ENCODE peak calls at places on chromosomes 13 and 19, in ten cellular contexts. One of them, this sample, is unnamed.

GRCh38 chr19:18895038-18895827 is 725 bp downstream of the CERS1 start:
- DNase-seq in KBM-7: peak; percentile 50
- DNase-seq in MCF 10A: peak; percentile 44
- DNase-seq in stimulated activated naive CD8-positive, alpha-beta T cell treated with anti-CD3 and anti-CD28 coated beads, Interleukin-15, amount 100 ng/mL, for 72 hours: no peak
- DNase-seq in AG09319: no peak
- DNase-seq in activated T-cell treated with anti-CD3 and anti-CD28 coated beads, Interleukin-2, amount 50 U/mL, for 24 hours: no peak
- DNase-seq in GM20000: peak; percentile 77
- DNase-seq in A673: no peak
- DNase-seq in stimulated activated CD8-positive, alpha-beta memory T cell treated with anti-CD3 and anti-CD28 coated beads, Interleukin-15, amount 100 ng/mL, for 48 hours: no peak
- DNase-seq in effector CD4-positive, alpha-beta T cell: no peak
- DNase-seq in this sample: peak; percentile 38

GRCh38 chr13:113832204-113832603 is 31.7 kb downstream of the GAS6 start:
- DNase-seq in MCF 10A: peak; percentile 74
- DNase-seq in AG09319: no peak
- DNase-seq in GM20000: no peak
- DNase-seq in KBM-7: no peak
- DNase-seq in A673: no peak
- DNase-seq in activated T-cell treated with anti-CD3 and anti-CD28 coated beads, Interleukin-2, amount 50 U/mL, for 24 hours: no peak
- DNase-seq in effector CD4-positive, alpha-beta T cell: no peak
- DNase-seq in stimulated activated naive CD8-positive, alpha-beta T cell treated with anti-CD3 and anti-CD28 coated beads, Interleukin-15, amount 100 ng/mL, for 72 hours: no peak
- DNase-seq in stimulated activated CD8-positive, alpha-beta memory T cell treated with anti-CD3 and anti-CD28 coated beads, Interleukin-15, amount 100 ng/mL, for 48 hours: no peak
- DNase-seq in this sample: no peak

GRCh38 chr13:28031220-28031903 is 42.9 kb upstream of the URAD start:
- DNase-seq in A673: no peak
- DNase-seq in stimulated activated naive CD8-positive, alpha-beta T cell treated with anti-CD3 and anti-CD28 coated beads, Interleukin-15, amount 100 ng/mL, for 72 hours: no peak
- DNase-seq in activated T-cell treated with anti-CD3 and anti-CD28 coated beads, Interleukin-2, amount 50 U/mL, for 24 hours: no peak
- DNase-seq in KBM-7: peak; percentile 82
- DNase-seq in MCF 10A: peak; percentile 4
- DNase-seq in stimulated activated CD8-positive, alpha-beta memory T cell treated with anti-CD3 and anti-CD28 coated beads, Interleukin-15, amount 100 ng/mL, for 48 hours: no peak
- DNase-seq in effector CD4-positive, alpha-beta T cell: no peak
- DNase-seq in GM20000: peak; percentile 26
- DNase-seq in AG09319: no peak
- DNase-seq in this sample: no peak

GRCh38 chr13:50387124-50387581 is 371.9 kb downstream of the KCNRG start:
- DNase-seq in MCF 10A: no peak
- DNase-seq in stimulated activated naive CD8-positive, alpha-beta T cell treated with anti-CD3 and anti-CD28 coated beads, Interleukin-15, amount 100 ng/mL, for 72 hours: peak; percentile 19
- DNase-seq in AG09319: no peak
- DNase-seq in stimulated activated CD8-positive, alpha-beta memory T cell treated with anti-CD3 and anti-CD28 coated beads, Interleukin-15, amount 100 ng/mL, for 48 hours: no peak
- DNase-seq in GM20000: peak; percentile 38
- DNase-seq in KBM-7: peak; percentile 32
- DNase-seq in effector CD4-positive, alpha-beta T cell: peak; percentile 7
- DNase-seq in A673: peak; percentile 38
- DNase-seq in activated T-cell treated with anti-CD3 and anti-CD28 coated beads, Interleukin-2, amount 50 U/mL, for 24 hours: no peak
- DNase-seq in this sample: no peak

GRCh38 chr13:51879133-51879532 is 17.4 kb downstream of the CCDC70 start:
- DNase-seq in stimulated activated naive CD8-positive, alpha-beta T cell treated with anti-CD3 and anti-CD28 coated beads, Interleukin-15, amount 100 ng/mL, for 72 hours: no peak
- DNase-seq in activated T-cell treated with anti-CD3 and anti-CD28 coated beads, Interleukin-2, amount 50 U/mL, for 24 hours: no peak
- DNase-seq in KBM-7: no peak
- DNase-seq in A673: no peak
- DNase-seq in GM20000: no peak
- DNase-seq in effector CD4-positive, alpha-beta T cell: no peak
- DNase-seq in AG09319: no peak
- DNase-seq in MCF 10A: no peak
- DNase-seq in stimulated activated CD8-positive, alpha-beta memory T cell treated with anti-CD3 and anti-CD28 coated beads, Interleukin-15, amount 100 ng/mL, for 48 hours: no peak
- DNase-seq in this sample: no peak

GRCh38 chr19:1956143-1956537 is 15.2 kb downstream of the CSNK1G2 start:
- DNase-seq in stimulated activated naive CD8-positive, alpha-beta T cell treated with anti-CD3 and anti-CD28 coated beads, Interleukin-15, amount 100 ng/mL, for 72 hours: no peak
- DNase-seq in effector CD4-positive, alpha-beta T cell: no peak
- DNase-seq in AG09319: no peak
- DNase-seq in KBM-7: no peak
- DNase-seq in GM20000: no peak
- DNase-seq in A673: no peak
- DNase-seq in MCF 10A: no peak
- DNase-seq in activated T-cell treated with anti-CD3 and anti-CD28 coated beads, Interleukin-2, amount 50 U/mL, for 24 hours: no peak
- DNase-seq in stimulated activated CD8-positive, alpha-beta memory T cell treated with anti-CD3 and anti-CD28 coated beads, Interleukin-15, amount 100 ng/mL, for 48 hours: no peak
- DNase-seq in this sample: no peak

GRCh38 chr19:13579388-13580060 is 73.2 kb upstream of the CACNA1A start:
- DNase-seq in stimulated activated naive CD8-positive, alpha-beta T cell treated with anti-CD3 and anti-CD28 coated beads, Interleukin-15, amount 100 ng/mL, for 72 hours: no peak
- DNase-seq in activated T-cell treated with anti-CD3 and anti-CD28 coated beads, Interleukin-2, amount 50 U/mL, for 24 hours: no peak
- DNase-seq in stimulated activated CD8-positive, alpha-beta memory T cell treated with anti-CD3 and anti-CD28 coated beads, Interleukin-15, amount 100 ng/mL, for 48 hours: no peak
- DNase-seq in KBM-7: no peak
- DNase-seq in MCF 10A: no peak
- DNase-seq in AG09319: no peak
- DNase-seq in A673: no peak
- DNase-seq in GM20000: no peak
- DNase-seq in effector CD4-positive, alpha-beta T cell: no peak
- DNase-seq in this sample: no peak

GRCh38 chr19:41774515-41774980 is 19.2 kb downstream of the CEACAM6 start:
- DNase-seq in AG09319: no peak
- DNase-seq in A673: no peak
- DNase-seq in KBM-7: no peak
- DNase-seq in stimulated activated CD8-positive, alpha-beta memory T cell treated with anti-CD3 and anti-CD28 coated beads, Interleukin-15, amount 100 ng/mL, for 48 hours: peak; percentile 28
- DNase-seq in GM20000: no peak
- DNase-seq in activated T-cell treated with anti-CD3 and anti-CD28 coated beads, Interleukin-2, amount 50 U/mL, for 24 hours: peak; percentile 56
- DNase-seq in stimulated activated naive CD8-positive, alpha-beta T cell treated with anti-CD3 and anti-CD28 coated beads, Interleukin-15, amount 100 ng/mL, for 72 hours: peak; percentile 39
- DNase-seq in MCF 10A: peak; percentile 85
- DNase-seq in effector CD4-positive, alpha-beta T cell: peak; percentile 35
- DNase-seq in this sample: peak; percentile 88

GRCh38 chr13:94313321-94313720 is 166.2 kb downstream of the DCT start:
- DNase-seq in KBM-7: no peak
- DNase-seq in AG09319: no peak
- DNase-seq in A673: no peak
- DNase-seq in activated T-cell treated with anti-CD3 and anti-CD28 coated beads, Interleukin-2, amount 50 U/mL, for 24 hours: no peak
- DNase-seq in MCF 10A: no peak
- DNase-seq in effector CD4-positive, alpha-beta T cell: no peak
- DNase-seq in GM20000: no peak
- DNase-seq in stimulated activated naive CD8-positive, alpha-beta T cell treated with anti-CD3 and anti-CD28 coated beads, Interleukin-15, amount 100 ng/mL, for 72 hours: no peak
- DNase-seq in stimulated activated CD8-positive, alpha-beta memory T cell treated with anti-CD3 and anti-CD28 coated beads, Interleukin-15, amount 100 ng/mL, for 48 hours: no peak
- DNase-seq in this sample: no peak

GRCh38 chr13:21548577-21548976 is 55.4 kb downstream of the MICU2 start:
- DNase-seq in stimulated activated CD8-positive, alpha-beta memory T cell treated with anti-CD3 and anti-CD28 coated beads, Interleukin-15, amount 100 ng/mL, for 48 hours: no peak
- DNase-seq in stimulated activated naive CD8-positive, alpha-beta T cell treated with anti-CD3 and anti-CD28 coated beads, Interleukin-15, amount 100 ng/mL, for 72 hours: no peak
- DNase-seq in MCF 10A: no peak
- DNase-seq in A673: no peak
- DNase-seq in AG09319: no peak
- DNase-seq in effector CD4-positive, alpha-beta T cell: no peak
- DNase-seq in activated T-cell treated with anti-CD3 and anti-CD28 coated beads, Interleukin-2, amount 50 U/mL, for 24 hours: no peak
- DNase-seq in GM20000: no peak
- DNase-seq in KBM-7: no peak
- DNase-seq in this sample: no peak

GRCh38 chr13:26562538-26562890 is 5.0 kb downstream of the WASF3 start:
- DNase-seq in AG09319: no peak
- DNase-seq in A673: no peak
- DNase-seq in KBM-7: no peak
- DNase-seq in MCF 10A: no peak
- DNase-seq in activated T-cell treated with anti-CD3 and anti-CD28 coated beads, Interleukin-2, amount 50 U/mL, for 24 hours: no peak
- DNase-seq in GM20000: no peak
- DNase-seq in stimulated activated CD8-positive, alpha-beta memory T cell treated with anti-CD3 and anti-CD28 coated beads, Interleukin-15, amount 100 ng/mL, for 48 hours: no peak
- DNase-seq in stimulated activated naive CD8-positive, alpha-beta T cell treated with anti-CD3 and anti-CD28 coated beads, Interleukin-15, amount 100 ng/mL, for 72 hours: no peak
- DNase-seq in effector CD4-positive, alpha-beta T cell: no peak
- DNase-seq in this sample: no peak

GRCh38 chr19:46221981-46222610 is 7.4 kb upstream of the IGFL1 start:
- DNase-seq in stimulated activated naive CD8-positive, alpha-beta T cell treated with anti-CD3 and anti-CD28 coated beads, Interleukin-15, amount 100 ng/mL, for 72 hours: no peak
- DNase-seq in effector CD4-positive, alpha-beta T cell: no peak
- DNase-seq in stimulated activated CD8-positive, alpha-beta memory T cell treated with anti-CD3 and anti-CD28 coated beads, Interleukin-15, amount 100 ng/mL, for 48 hours: no peak
- DNase-seq in A673: peak; percentile 34
- DNase-seq in activated T-cell treated with anti-CD3 and anti-CD28 coated beads, Interleukin-2, amount 50 U/mL, for 24 hours: no peak
- DNase-seq in KBM-7: no peak
- DNase-seq in AG09319: no peak
- DNase-seq in MCF 10A: peak; percentile 98
- DNase-seq in GM20000: no peak
- DNase-seq in this sample: no peak

GRCh38 chr13:29908917-29909755 is 58.7 kb upstream of the UBL3 start:
- DNase-seq in stimulated activated naive CD8-positive, alpha-beta T cell treated with anti-CD3 and anti-CD28 coated beads, Interleukin-15, amount 100 ng/mL, for 72 hours: no peak
- DNase-seq in activated T-cell treated with anti-CD3 and anti-CD28 coated beads, Interleukin-2, amount 50 U/mL, for 24 hours: no peak
- DNase-seq in A673: peak; percentile 48
- DNase-seq in KBM-7: no peak
- DNase-seq in AG09319: no peak
- DNase-seq in MCF 10A: no peak
- DNase-seq in GM20000: no peak
- DNase-seq in stimulated activated CD8-positive, alpha-beta memory T cell treated with anti-CD3 and anti-CD28 coated beads, Interleukin-15, amount 100 ng/mL, for 48 hours: no peak
- DNase-seq in effector CD4-positive, alpha-beta T cell: no peak
- DNase-seq in this sample: no peak

GRCh38 chr19:11848200-11848593 is 329 bp upstream of the ZNF439 start:
- DNase-seq in stimulated activated CD8-positive, alpha-beta memory T cell treated with anti-CD3 and anti-CD28 coated beads, Interleukin-15, amount 100 ng/mL, for 48 hours: no peak
- DNase-seq in MCF 10A: no peak
- DNase-seq in KBM-7: no peak
- DNase-seq in activated T-cell treated with anti-CD3 and anti-CD28 coated beads, Interleukin-2, amount 50 U/mL, for 24 hours: no peak
- DNase-seq in effector CD4-positive, alpha-beta T cell: no peak
- DNase-seq in GM20000: no peak
- DNase-seq in A673: no peak
- DNase-seq in stimulated activated naive CD8-positive, alpha-beta T cell treated with anti-CD3 and anti-CD28 coated beads, Interleukin-15, amount 100 ng/mL, for 72 hours: no peak
- DNase-seq in AG09319: no peak
- DNase-seq in this sample: no peak

GRCh38 chr19:2215281-2215751 is 20.8 kb downstream of the PLEKHJ1 start:
- DNase-seq in stimulated activated CD8-positive, alpha-beta memory T cell treated with anti-CD3 and anti-CD28 coated beads, Interleukin-15, amount 100 ng/mL, for 48 hours: no peak
- DNase-seq in effector CD4-positive, alpha-beta T cell: no peak
- DNase-seq in activated T-cell treated with anti-CD3 and anti-CD28 coated beads, Interleukin-2, amount 50 U/mL, for 24 hours: no peak
- DNase-seq in KBM-7: no peak
- DNase-seq in AG09319: no peak
- DNase-seq in MCF 10A: no peak
- DNase-seq in stimulated activated naive CD8-positive, alpha-beta T cell treated with anti-CD3 and anti-CD28 coated beads, Interleukin-15, amount 100 ng/mL, for 72 hours: no peak
- DNase-seq in A673: no peak
- DNase-seq in GM20000: no peak
- DNase-seq in this sample: no peak

GRCh38 chr13:21749410-21749809 is 78.5 kb downstream of the FGF9 start:
- DNase-seq in stimulated activated naive CD8-positive, alpha-beta T cell treated with anti-CD3 and anti-CD28 coated beads, Interleukin-15, amount 100 ng/mL, for 72 hours: no peak
- DNase-seq in effector CD4-positive, alpha-beta T cell: no peak
- DNase-seq in AG09319: no peak
- DNase-seq in A673: no peak
- DNase-seq in activated T-cell treated with anti-CD3 and anti-CD28 coated beads, Interleukin-2, amount 50 U/mL, for 24 hours: no peak
- DNase-seq in GM20000: no peak
- DNase-seq in MCF 10A: no peak
- DNase-seq in stimulated activated CD8-positive, alpha-beta memory T cell treated with anti-CD3 and anti-CD28 coated beads, Interleukin-15, amount 100 ng/mL, for 48 hours: no peak
- DNase-seq in KBM-7: no peak
- DNase-seq in this sample: no peak

GRCh38 chr19:35309481-35310279 is 17.7 kb downstream of the MAG start:
- DNase-seq in stimulated activated naive CD8-positive, alpha-beta T cell treated with anti-CD3 and anti-CD28 coated beads, Interleukin-15, amount 100 ng/mL, for 72 hours: no peak
- DNase-seq in MCF 10A: no peak
- DNase-seq in AG09319: no peak
- DNase-seq in GM20000: no peak
- DNase-seq in activated T-cell treated with anti-CD3 and anti-CD28 coated beads, Interleukin-2, amount 50 U/mL, for 24 hours: no peak
- DNase-seq in effector CD4-positive, alpha-beta T cell: no peak
- DNase-seq in A673: no peak
- DNase-seq in KBM-7: no peak
- DNase-seq in stimulated activated CD8-positive, alpha-beta memory T cell treated with anti-CD3 and anti-CD28 coated beads, Interleukin-15, amount 100 ng/mL, for 48 hours: no peak
- DNase-seq in this sample: no peak

GRCh38 chr19:584240-585001 is 5.3 kb upstream of the HCN2 start:
- DNase-seq in stimulated activated naive CD8-positive, alpha-beta T cell treated with anti-CD3 and anti-CD28 coated beads, Interleukin-15, amount 100 ng/mL, for 72 hours: peak; percentile 72
- DNase-seq in effector CD4-positive, alpha-beta T cell: peak; percentile 61
- DNase-seq in MCF 10A: peak; percentile 52
- DNase-seq in stimulated activated CD8-positive, alpha-beta memory T cell treated with anti-CD3 and anti-CD28 coated beads, Interleukin-15, amount 100 ng/mL, for 48 hours: peak; percentile 51
- DNase-seq in GM20000: peak; percentile 91
- DNase-seq in activated T-cell treated with anti-CD3 and anti-CD28 coated beads, Interleukin-2, amount 50 U/mL, for 24 hours: peak; percentile 81
- DNase-seq in KBM-7: peak; percentile 68
- DNase-seq in A673: peak; percentile 83
- DNase-seq in AG09319: no peak
- DNase-seq in this sample: no peak

GRCh38 chr19:15154002-15154612 is 46.7 kb downstream of the NOTCH3 start:
- DNase-seq in A673: peak; percentile 73
- DNase-seq in activated T-cell treated with anti-CD3 and anti-CD28 coated beads, Interleukin-2, amount 50 U/mL, for 24 hours: peak; percentile 39
- DNase-seq in MCF 10A: peak; percentile 58
- DNase-seq in stimulated activated CD8-positive, alpha-beta memory T cell treated with anti-CD3 and anti-CD28 coated beads, Interleukin-15, amount 100 ng/mL, for 48 hours: no peak
- DNase-seq in KBM-7: peak; percentile 74
- DNase-seq in stimulated activated naive CD8-positive, alpha-beta T cell treated with anti-CD3 and anti-CD28 coated beads, Interleukin-15, amount 100 ng/mL, for 72 hours: peak; percentile 24
- DNase-seq in effector CD4-positive, alpha-beta T cell: no peak
- DNase-seq in GM20000: peak; percentile 33
- DNase-seq in AG09319: no peak
- DNase-seq in this sample: peak; percentile 37

GRCh38 chr19:41218615-41219507 is at the start of gene AXL:
- DNase-seq in MCF 10A: peak; percentile 92
- DNase-seq in KBM-7: peak; percentile 31
- DNase-seq in stimulated activated naive CD8-positive, alpha-beta T cell treated with anti-CD3 and anti-CD28 coated beads, Interleukin-15, amount 100 ng/mL, for 72 hours: no peak
- DNase-seq in effector CD4-positive, alpha-beta T cell: no peak
- DNase-seq in AG09319: peak; percentile 80
- DNase-seq in GM20000: no peak
- DNase-seq in stimulated activated CD8-positive, alpha-beta memory T cell treated with anti-CD3 and anti-CD28 coated beads, Interleukin-15, amount 100 ng/mL, for 48 hours: no peak
- DNase-seq in activated T-cell treated with anti-CD3 and anti-CD28 coated beads, Interleukin-2, amount 50 U/mL, for 24 hours: no peak
- DNase-seq in A673: no peak
- DNase-seq in this sample: peak; percentile 38

GRCh38 chr13:21929400-21929799 is 258.5 kb downstream of the FGF9 start:
- DNase-seq in activated T-cell treated with anti-CD3 and anti-CD28 coated beads, Interleukin-2, amount 50 U/mL, for 24 hours: no peak
- DNase-seq in stimulated activated CD8-positive, alpha-beta memory T cell treated with anti-CD3 and anti-CD28 coated beads, Interleukin-15, amount 100 ng/mL, for 48 hours: no peak
- DNase-seq in effector CD4-positive, alpha-beta T cell: no peak
- DNase-seq in A673: no peak
- DNase-seq in MCF 10A: no peak
- DNase-seq in KBM-7: no peak
- DNase-seq in GM20000: no peak
- DNase-seq in AG09319: no peak
- DNase-seq in stimulated activated naive CD8-positive, alpha-beta T cell treated with anti-CD3 and anti-CD28 coated beads, Interleukin-15, amount 100 ng/mL, for 72 hours: no peak
- DNase-seq in this sample: no peak

GRCh38 chr19:18029617-18030338 is 21.8 kb downstream of the ARRDC2 start:
- DNase-seq in MCF 10A: peak; percentile 66
- DNase-seq in KBM-7: no peak
- DNase-seq in activated T-cell treated with anti-CD3 and anti-CD28 coated beads, Interleukin-2, amount 50 U/mL, for 24 hours: no peak
- DNase-seq in effector CD4-positive, alpha-beta T cell: no peak
- DNase-seq in A673: peak; percentile 62
- DNase-seq in stimulated activated naive CD8-positive, alpha-beta T cell treated with anti-CD3 and anti-CD28 coated beads, Interleukin-15, amount 100 ng/mL, for 72 hours: no peak
- DNase-seq in AG09319: no peak
- DNase-seq in GM20000: no peak
- DNase-seq in stimulated activated CD8-positive, alpha-beta memory T cell treated with anti-CD3 and anti-CD28 coated beads, Interleukin-15, amount 100 ng/mL, for 48 hours: no peak
- DNase-seq in this sample: peak; percentile 59

GRCh38 chr19:16595097-16595496 is 22.9 kb upstream of the SLC35E1 start:
- DNase-seq in MCF 10A: no peak
- DNase-seq in activated T-cell treated with anti-CD3 and anti-CD28 coated beads, Interleukin-2, amount 50 U/mL, for 24 hours: no peak
- DNase-seq in AG09319: no peak
- DNase-seq in stimulated activated naive CD8-positive, alpha-beta T cell treated with anti-CD3 and anti-CD28 coated beads, Interleukin-15, amount 100 ng/mL, for 72 hours: no peak
- DNase-seq in stimulated activated CD8-positive, alpha-beta memory T cell treated with anti-CD3 and anti-CD28 coated beads, Interleukin-15, amount 100 ng/mL, for 48 hours: no peak
- DNase-seq in effector CD4-positive, alpha-beta T cell: no peak
- DNase-seq in A673: no peak
- DNase-seq in GM20000: no peak
- DNase-seq in KBM-7: no peak
- DNase-seq in this sample: no peak

GRCh38 chr19:2412449-2412848 is 14.9 kb downstream of the TIMM13 start:
- DNase-seq in KBM-7: peak; percentile 29
- DNase-seq in MCF 10A: no peak
- DNase-seq in effector CD4-positive, alpha-beta T cell: no peak
- DNase-seq in A673: no peak
- DNase-seq in stimulated activated naive CD8-positive, alpha-beta T cell treated with anti-CD3 and anti-CD28 coated beads, Interleukin-15, amount 100 ng/mL, for 72 hours: no peak
- DNase-seq in stimulated activated CD8-positive, alpha-beta memory T cell treated with anti-CD3 and anti-CD28 coated beads, Interleukin-15, amount 100 ng/mL, for 48 hours: no peak
- DNase-seq in GM20000: no peak
- DNase-seq in activated T-cell treated with anti-CD3 and anti-CD28 coated beads, Interleukin-2, amount 50 U/mL, for 24 hours: no peak
- DNase-seq in AG09319: no peak
- DNase-seq in this sample: no peak

GRCh38 chr19:19120308-19121156 is 17.7 kb downstream of the TMEM161A start:
- DNase-seq in activated T-cell treated with anti-CD3 and anti-CD28 coated beads, Interleukin-2, amount 50 U/mL, for 24 hours: no peak
- DNase-seq in MCF 10A: no peak
- DNase-seq in stimulated activated naive CD8-positive, alpha-beta T cell treated with anti-CD3 and anti-CD28 coated beads, Interleukin-15, amount 100 ng/mL, for 72 hours: no peak
- DNase-seq in GM20000: no peak
- DNase-seq in AG09319: no peak
- DNase-seq in A673: peak; percentile 91
- DNase-seq in KBM-7: peak; percentile 43
- DNase-seq in stimulated activated CD8-positive, alpha-beta memory T cell treated with anti-CD3 and anti-CD28 coated beads, Interleukin-15, amount 100 ng/mL, for 48 hours: peak; percentile 27
- DNase-seq in effector CD4-positive, alpha-beta T cell: no peak
- DNase-seq in this sample: no peak

GRCh38 chr13:113916330-113916815 is 52.5 kb upstream of the GAS6 start:
- DNase-seq in A673: no peak
- DNase-seq in activated T-cell treated with anti-CD3 and anti-CD28 coated beads, Interleukin-2, amount 50 U/mL, for 24 hours: peak; percentile 13
- DNase-seq in GM20000: no peak
- DNase-seq in AG09319: no peak
- DNase-seq in KBM-7: no peak
- DNase-seq in MCF 10A: no peak
- DNase-seq in stimulated activated naive CD8-positive, alpha-beta T cell treated with anti-CD3 and anti-CD28 coated beads, Interleukin-15, amount 100 ng/mL, for 72 hours: no peak
- DNase-seq in stimulated activated CD8-positive, alpha-beta memory T cell treated with anti-CD3 and anti-CD28 coated beads, Interleukin-15, amount 100 ng/mL, for 48 hours: no peak
- DNase-seq in effector CD4-positive, alpha-beta T cell: no peak
- DNase-seq in this sample: no peak

GRCh38 chr19:616732-617526 is 16.4 kb downstream of the POLRMT start:
- DNase-seq in stimulated activated naive CD8-positive, alpha-beta T cell treated with anti-CD3 and anti-CD28 coated beads, Interleukin-15, amount 100 ng/mL, for 72 hours: no peak
- DNase-seq in effector CD4-positive, alpha-beta T cell: no peak
- DNase-seq in activated T-cell treated with anti-CD3 and anti-CD28 coated beads, Interleukin-2, amount 50 U/mL, for 24 hours: no peak
- DNase-seq in A673: no peak
- DNase-seq in GM20000: no peak
- DNase-seq in KBM-7: no peak
- DNase-seq in stimulated activated CD8-positive, alpha-beta memory T cell treated with anti-CD3 and anti-CD28 coated beads, Interleukin-15, amount 100 ng/mL, for 48 hours: no peak
- DNase-seq in MCF 10A: no peak
- DNase-seq in AG09319: no peak
- DNase-seq in this sample: no peak

GRCh38 chr19:58021541-58022282 is 12.1 kb upstream of the ZSCAN1 start:
- DNase-seq in AG09319: no peak
- DNase-seq in activated T-cell treated with anti-CD3 and anti-CD28 coated beads, Interleukin-2, amount 50 U/mL, for 24 hours: peak; percentile 38
- DNase-seq in MCF 10A: no peak
- DNase-seq in stimulated activated CD8-positive, alpha-beta memory T cell treated with anti-CD3 and anti-CD28 coated beads, Interleukin-15, amount 100 ng/mL, for 48 hours: no peak
- DNase-seq in KBM-7: peak; percentile 49
- DNase-seq in GM20000: no peak
- DNase-seq in stimulated activated naive CD8-positive, alpha-beta T cell treated with anti-CD3 and anti-CD28 coated beads, Interleukin-15, amount 100 ng/mL, for 72 hours: peak; percentile 67
- DNase-seq in effector CD4-positive, alpha-beta T cell: peak; percentile 15
- DNase-seq in A673: peak; percentile 69
- DNase-seq in this sample: no peak